ENCODE peak calls at places on chromosome X, in four cellular contexts. G, P, D and Z are unnamed samples.

GRCh38 chrX:3639236-3639635 is 74.2 kb downstream of the PRKX start:
- DNase-seq in G (no peak), P (no peak), D (no peak), Z (no peak)

GRCh38 chrX:41238543-41238942 is 95.4 kb upstream of the DDX3X start:
- DNase-seq in G (peak), P (peak), D (no peak), Z (no peak)

GRCh38 chrX:67612231-67612630 is 68.4 kb downstream of the AR start:
- DNase-seq in G (no peak), P (peak), D (no peak), Z (peak)

GRCh38 chrX:40474205-40474626 is 106.6 kb upstream of the ATP6AP2 start:
- DNase-seq in G (peak), P (no peak), D (no peak), Z (peak)

GRCh38 chrX:118974908-118975671 is 672 bp downstream of the LONRF3 start:
- DNase-seq in G (no peak), P (no peak), D (no peak), Z (no peak)

GRCh38 chrX:31500920-31501319 is 429.1 kb upstream of the FTHL17 start:
- DNase-seq in G (no peak), P (peak), D (no peak), Z (no peak)

GRCh38 chrX:34656842-34657780 is at the start of gene TMEM47:
- DNase-seq in G (peak), P (peak), D (peak), Z (peak)

GRCh38 chrX:100864967-100865366 is 9.2 kb downstream of the NOX1 start:
- DNase-seq in G (no peak), P (peak), D (no peak), Z (peak)

GRCh38 chrX:120790552-120790951 is 85.1 kb downstream of the CT47B1 start:
- DNase-seq in G (no peak), P (no peak), D (no peak), Z (no peak)

GRCh38 chrX:54977387-54977786 is 16.6 kb downstream of the PFKFB1 start:
- DNase-seq in G (no peak), P (no peak), D (no peak), Z (no peak)